ENCODE peak calls at places on chromosome 10, in four cellular contexts. Q is IMR-90, O is fibroblast of lung, V is psoas muscle. K is an unnamed sample.
A peak's percentile ranks its signal among the peaks of the same experiment; 100 is the strongest.

GRCh38 chr10:93346712-93347111 is 135.4 kb downstream of the MYOF start:
- DNase-seq in Q (peak; percentile 46), O (no peak), V (no peak), K (no peak)

GRCh38 chr10:108104697-108105096 is 940.2 kb upstream of the SORCS1 start:
- DNase-seq in Q (no peak), O (no peak), V (no peak), K (no peak)

GRCh38 chr10:36441557-36441956 is 683.8 kb upstream of the ANKRD30A start:
- DNase-seq in Q (no peak), O (no peak), V (no peak), K (no peak)

GRCh38 chr10:102231357-102232318 is 5.5 kb downstream of the ELOVL3 start:
- DNase-seq in Q (no peak), O (no peak), V (peak; percentile 68), K (peak; percentile 58)

GRCh38 chr10:119395287-119396007 is 147.1 kb downstream of the RGS10 start:
- DNase-seq in Q (peak; percentile 33), O (peak; percentile 74), V (peak; percentile 81), K (no peak)

GRCh38 chr10:36280886-36281499 is 638.9 kb upstream of the FZD8 start:
- DNase-seq in Q (no peak), O (no peak), V (no peak), K (no peak)

GRCh38 chr10:100567826-100568225 is 32.1 kb downstream of the HIF1AN start:
- DNase-seq in Q (no peak), O (no peak), V (no peak), K (no peak)

GRCh38 chr10:4506087-4506486 is 319.9 kb upstream of the AKR1E2 start:
- DNase-seq in Q (peak; percentile 12), O (peak; percentile 41), V (no peak), K (no peak)

GRCh38 chr10:96441126-96441905 is 72.4 kb downstream of the TLL2 start:
- DNase-seq in Q (no peak), O (no peak), V (no peak), K (no peak)

GRCh38 chr10:6962576-6962975 is 382.5 kb upstream of the PRKCQ start:
- DNase-seq in Q (no peak), O (no peak), V (no peak), K (no peak)

GRCh38 chr10:102616071-102616770 is 28.1 kb upstream of the TRIM8 start:
- DNase-seq in Q (no peak), O (peak; percentile 71), V (peak; percentile 93), K (no peak)

GRCh38 chr10:126504051-126504760 is 115.9 kb upstream of the ADAM12 start:
- DNase-seq in Q (peak; percentile 64), O (peak; percentile 76), V (no peak), K (peak; percentile 23)

GRCh38 chr10:131725736-131726459 is 174.9 kb upstream of the PPP2R2D start:
- DNase-seq in Q (no peak), O (no peak), V (peak; percentile 35), K (no peak)

GRCh38 chr10:116771101-116771705 is 28.8 kb upstream of the HSPA12A start:
- DNase-seq in Q (peak; percentile 95), O (peak; percentile 87), V (peak; percentile 81), K (no peak)

GRCh38 chr10:96645191-96645721 is 58.4 kb upstream of the TM9SF3 start:
- DNase-seq in Q (peak; percentile 15), O (no peak), V (no peak), K (no peak)

GRCh38 chr10:90598513-90598912 is 259.3 kb downstream of the HTR7 start:
- DNase-seq in Q (no peak), O (no peak), V (no peak), K (no peak)

GRCh38 chr10:83983578-83984255 is 155.6 kb upstream of the GHITM start:
- DNase-seq in Q (no peak), O (no peak), V (no peak), K (no peak)

GRCh38 chr10:2800178-2800577 is 267.2 kb upstream of the PFKP start:
- DNase-seq in Q (no peak), O (no peak), V (no peak), K (no peak)

GRCh38 chr10:110865184-110865803 is 6.4 kb upstream of the PDCD4 start:
- DNase-seq in Q (peak; percentile 27), O (peak; percentile 36), V (no peak), K (no peak)
- H3K27ac ChIP-seq in Q (peak overlapping the region; percentile 61), O (no peak overlapping the region), V (peak overlapping the region; percentile 59), K (peak overlapping the region; percentile 98)

GRCh38 chr10:70836319-70836718 is 20.6 kb downstream of the SGPL1 start:
- DNase-seq in Q (no peak), O (no peak), V (no peak), K (no peak)
- H3K4me1 ChIP-seq in Q (peaks cover 23% of the 10 kb centered on the region), O (peaks cover 16% of the 10 kb centered on the region), V (peaks cover 27% of the 10 kb centered on the region), K (no peaks in the 10 kb centered on the region)

GRCh38 chr10:21195149-21195731 is 298.1 kb upstream of the NEBL start:
- DNase-seq in Q (no peak), O (no peak), V (no peak), K (no peak)
- H3K4me3 ChIP-seq in Q (no peak overlapping the region), O (no peak overlapping the region), V (no peak overlapping the region), K (no peak overlapping the region)

DNA sequence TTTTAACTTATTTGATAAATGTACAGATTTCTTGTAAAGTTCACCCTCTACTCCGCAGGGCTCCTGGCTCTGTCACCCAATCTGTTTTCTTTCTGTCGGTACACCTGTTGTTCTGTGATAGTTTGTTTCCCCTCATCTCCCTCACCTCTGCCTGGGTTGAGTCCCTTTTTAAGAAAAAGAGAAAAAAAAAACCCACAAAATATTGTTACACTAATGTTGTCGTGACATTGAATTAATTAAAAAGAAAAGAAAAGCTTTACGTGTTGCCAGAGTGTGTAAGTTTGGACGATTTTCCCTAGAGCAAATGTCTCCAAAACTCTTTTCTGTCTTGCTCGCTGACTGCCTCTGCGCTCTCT is 3.4 kb downstream of the HMX3 start:
- DNase-seq in Q (no peak), O (no peak), V (no peak), K (no peak)
- H3K27ac ChIP-seq in Q (no peak overlapping the region), O (no peak overlapping the region), V (no peak overlapping the region), K (no peak overlapping the region)

GRCh38 chr10:128095753-128096469 is 30.3 kb downstream of the MKI67 start:
- DNase-seq in Q (no peak), O (no peak), V (no peak), K (no peak)

GRCh38 chr10:128095023-128095752 is 31.0 kb downstream of the MKI67 start:
- DNase-seq in Q (no peak), O (no peak), V (no peak), K (peak; percentile 26)

GRCh38 chr10:128087884-128088695 is 38.1 kb downstream of the MKI67 start:
- DNase-seq in Q (no peak), O (no peak), V (no peak), K (no peak)

GRCh38 chr10:128092454-128092853 is 33.8 kb downstream of the MKI67 start:
- DNase-seq in Q (peak; percentile 30), O (no peak), V (no peak), K (no peak)

DNA sequence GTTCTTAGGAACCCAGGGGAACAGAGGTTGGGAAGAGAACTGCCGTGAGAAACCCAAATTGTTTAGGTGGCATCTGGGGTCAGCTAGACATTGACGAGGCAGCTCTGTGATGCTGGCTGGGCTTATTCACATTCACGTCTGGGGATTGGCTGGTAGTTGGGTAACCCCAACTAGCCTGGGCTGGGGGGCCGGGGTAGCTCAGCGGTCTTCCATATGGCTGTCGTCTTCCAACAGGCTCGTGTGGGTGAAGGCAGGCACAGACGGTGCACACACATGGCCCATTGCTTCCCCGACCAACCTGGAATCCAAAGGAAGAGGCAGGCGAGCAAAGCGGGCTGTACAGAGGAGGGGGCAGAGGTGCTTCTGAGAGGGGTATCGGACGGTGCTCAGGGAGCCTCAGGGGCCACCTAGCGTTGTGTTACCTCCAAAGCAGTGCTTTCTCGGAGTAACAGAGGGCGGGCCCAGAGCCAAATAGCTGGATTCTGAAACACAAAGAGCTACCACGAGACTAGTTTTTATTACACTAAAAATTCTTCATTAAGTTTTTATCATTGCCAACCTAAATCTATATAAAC is 34.5 kb downstream of the MKI67 start:
- DNase-seq in Q (no peak), O (no peak), V (no peak), K (no peak)
- H3K4me1 ChIP-seq in Q (no peaks in the 10 kb centered on the region), O (no peaks in the 10 kb centered on the region), V (no peaks in the 10 kb centered on the region), K (peaks cover 20% of the 10 kb centered on the region)

GRCh38 chr10:124792998-124793352 is 1.3 kb upstream of the EEF1AKMT2 start:
- DNase-seq in Q (no peak), O (no peak), V (no peak), K (peak; percentile 36)
- H3K4me3 ChIP-seq in Q (no peak overlapping the region), O (no peak overlapping the region), V (peak overlapping the region; percentile 99), K (peak overlapping the region; percentile 99)

GRCh38 chr10:12728569-12728968 is 272.9 kb downstream of the CCDC3 start:
- DNase-seq in Q (peak; percentile 26), O (no peak), V (peak; percentile 58), K (no peak)
- H3K27ac ChIP-seq in Q (no peak overlapping the region), O (no peak overlapping the region), V (peak overlapping the region; percentile 3), K (no peak overlapping the region)

K was measured in CD4-positive, alpha-beta memory T cell.